ENCODE peak calls at places on chromosomes 6 and 20, in ten cellular contexts. X is endothelial cell of umbilical vein, P is HCT116, G is spleen, F is upper lobe of left lung, H is K562, D is GM12878, M is breast epithelium, K is stomach, S is SK-N-SH. B is an unnamed sample.
A peak's percentile ranks its signal among the peaks of the same experiment; 100 is the strongest.

GRCh38 chr6:42017021-42017643 is 33.2 kb upstream of the TAF8 start:
- DNase-seq in H (peak; percentile 62), P (no peak), D (no peak), F (no peak), S (peak; percentile 55), X (peak; percentile 19), K (no peak), G (peak; percentile 67), M (no peak), B (no peak)

GRCh38 chr6:143394351-143394750 is 56.1 kb downstream of the ADAT2 start:
- DNase-seq in F (no peak), P (no peak), M (no peak), G (no peak), D (no peak), H (no peak), X (no peak), K (no peak), S (no peak), B (no peak)

GRCh38 chr6:155045561-155046404 is 50.7 kb downstream of the TIAM2 start:
- DNase-seq in K (no peak), S (no peak), M (no peak), D (no peak), H (no peak), F (no peak), P (no peak), X (no peak), G (no peak), B (no peak)

GRCh38 chr6:1381397-1382330 is 7.7 kb upstream of the FOXF2 start:
- DNase-seq in P (no peak), M (no peak), S (peak; percentile 86), X (peak; percentile 3), F (peak; percentile 95), K (peak; percentile 69), D (no peak), G (peak; percentile 83), H (peak; percentile 84), B (no peak)

GRCh38 chr20:47389867-47390347 is 33.4 kb upstream of the ZMYND8 start:
- DNase-seq in X (peak; percentile 44), P (no peak), M (no peak), H (no peak), F (no peak), K (no peak), S (no peak), D (no peak), G (no peak), B (no peak)

GRCh38 chr20:20823469-20823868 is 111.0 kb upstream of the RALGAPA2 start:
- DNase-seq in K (no peak), H (no peak), P (no peak), M (no peak), S (no peak), F (no peak), X (no peak), G (no peak), D (no peak), B (no peak)

GRCh38 chr6:113995632-113996031 is 24.7 kb upstream of the HDAC2 start:
- DNase-seq in S (peak; percentile 35), F (no peak), X (peak; percentile 86), D (no peak), H (no peak), P (peak; percentile 61), K (no peak), G (no peak), M (no peak), B (peak; percentile 69)

GRCh38 chr6:158207452-158207788 is 39.3 kb downstream of the GTF2H5 start:
- DNase-seq in G (no peak), M (no peak), F (no peak), S (no peak), P (no peak), H (no peak), X (peak; percentile 87), D (peak; percentile 82), K (no peak), B (no peak)

GRCh38 chr20:22861231-22861980 is 173.7 kb upstream of the SSTR4 start:
- DNase-seq in D (no peak), F (no peak), K (no peak), S (no peak), G (no peak), H (no peak), P (no peak), M (no peak), X (peak; percentile 66), B (no peak)

GRCh38 chr20:63828951-63829350 is 2.1 kb downstream of the ZBTB46 start:
- DNase-seq in D (no peak), F (no peak), M (no peak), K (no peak), G (no peak), X (no peak), S (no peak), H (no peak), P (no peak), B (no peak)

GRCh38 chr20:63828545-63828944 is 2.5 kb downstream of the ZBTB46 start:
- DNase-seq in F (no peak), H (no peak), S (no peak), P (no peak), M (no peak), K (no peak), X (no peak), D (no peak), G (no peak), B (no peak)

GRCh38 chr20:63828124-63828523 is 2.9 kb downstream of the ZBTB46 start:
- DNase-seq in H (no peak), P (no peak), M (no peak), K (no peak), X (no peak), G (no peak), F (no peak), S (no peak), D (no peak), B (no peak)

GRCh38 chr20:63825331-63826118 is 5.5 kb downstream of the ZBTB46 start:
- DNase-seq in G (no peak), S (no peak), X (no peak), F (no peak), P (no peak), D (no peak), M (no peak), H (no peak), K (no peak), B (no peak)

GRCh38 chr20:63826753-63827152 is 4.3 kb downstream of the ZBTB46 start:
- DNase-seq in S (no peak), M (no peak), F (no peak), K (no peak), D (no peak), X (no peak), P (no peak), H (no peak), G (no peak), B (no peak)
- H3K4me1 ChIP-seq in S (no peaks in the 10 kb centered on the region), M (no peaks in the 10 kb centered on the region), F (peaks cover 29% of the 10 kb centered on the region), K (peaks cover 25% of the 10 kb centered on the region), D (peaks cover 4% of the 10 kb centered on the region), X (peaks cover 7% of the 10 kb centered on the region), P (peaks cover 21% of the 10 kb centered on the region), H (peaks cover 36% of the 10 kb centered on the region), G (peaks cover 72% of the 10 kb centered on the region), B (no peaks in the 10 kb centered on the region)

GRCh38 chr6:166165558-166166313 is 1.9 kb downstream of the TBXT start:
- DNase-seq in S (no peak), D (no peak), K (no peak), M (no peak), F (no peak), P (no peak), H (no peak), X (no peak), G (no peak), B (no peak)
- TF ChIP-seq POLR2AphosphoS5 in S (no peak), D (no peak), K (no peak), M (no peak), F (no peak), P (no peak), H (no peak), X (no peak), G (no peak), B (no peak)

DNA sequence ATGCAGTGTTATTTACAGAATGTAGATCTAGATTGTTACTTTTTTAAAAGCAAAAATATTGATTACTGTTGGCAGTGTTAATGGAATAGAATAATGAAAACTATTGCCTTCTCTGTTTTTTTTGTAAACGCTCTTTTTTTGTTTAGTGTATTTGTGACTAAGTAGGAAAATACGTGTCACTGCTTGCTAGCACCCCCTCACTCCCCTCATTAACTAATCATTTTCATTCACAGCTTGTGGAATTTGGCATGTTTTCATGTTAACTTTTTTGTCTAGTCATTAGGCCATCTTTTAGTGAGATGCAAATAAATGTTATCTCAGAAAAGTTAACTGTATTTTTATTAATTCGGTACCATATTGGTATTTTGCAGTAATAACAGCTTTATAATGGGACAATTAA is 29.8 kb downstream of the ADGRG6 start:
- DNase-seq in X (peak; percentile 75), K (no peak), D (no peak), H (no peak), G (no peak), S (no peak), F (no peak), P (no peak), M (no peak), B (no peak)
- H3K4me1 ChIP-seq in X (peaks cover 66% of the 10 kb centered on the region), K (no peaks in the 10 kb centered on the region), D (no peaks in the 10 kb centered on the region), H (no peaks in the 10 kb centered on the region), G (no peaks in the 10 kb centered on the region), S (peaks cover 4% of the 10 kb centered on the region), F (no peaks in the 10 kb centered on the region), P (peaks cover 23% of the 10 kb centered on the region), M (no peaks in the 10 kb centered on the region), B (no peaks in the 10 kb centered on the region)

GRCh38 chr6:53216301-53216700 is 67.7 kb upstream of the GCM1 start:
- DNase-seq in S (no peak), H (no peak), D (no peak), G (no peak), X (no peak), P (no peak), F (no peak), K (no peak), M (no peak), B (no peak)

GRCh38 chr6:53209681-53210080 is 61.0 kb upstream of the GCM1 start:
- DNase-seq in F (no peak), X (no peak), P (no peak), S (no peak), H (no peak), G (no peak), K (no peak), M (no peak), D (no peak), B (no peak)

GRCh38 chr6:53214172-53214571 is 65.5 kb upstream of the GCM1 start:
- DNase-seq in K (no peak), S (no peak), D (no peak), P (no peak), M (no peak), F (no peak), X (no peak), G (no peak), H (no peak), B (no peak)

GRCh38 chr6:53205778-53206177 is 57.1 kb upstream of the GCM1 start:
- DNase-seq in K (no peak), P (no peak), S (no peak), F (no peak), H (no peak), D (no peak), X (no peak), G (no peak), M (no peak), B (no peak)

GRCh38 chr6:53210821-53211220 is 62.2 kb upstream of the GCM1 start:
- DNase-seq in H (no peak), K (no peak), G (no peak), X (no peak), M (no peak), D (no peak), S (no peak), F (no peak), P (no peak), B (no peak)
- TF ChIP-seq POLR2AphosphoS5 in H (no peak), K (no peak), G (no peak), X (no peak), M (no peak), D (no peak), S (no peak), F (no peak), P (no peak), B (no peak)

B was measured in sigmoid colon.